ENCODE peak calls at places on chromosome 11, in six cellular contexts. A is HCT116, H is H1, D is GM12878, Q is IMR-90, O is K562. W is an unnamed sample.

GRCh38 chr11:122659676-122660571 is 4.4 kb downstream of the UBASH3B start:
- DNase-seq in A (no peak), O (no peak), H (no peak), Q (no peak), D (no peak), W (no peak)

GRCh38 chr11:18720086-18720810 is 5.7 kb downstream of the IGSF22 start:
- DNase-seq in O (no peak), A (no peak), H (no peak), D (no peak), Q (peak; percentile 25), W (no peak)

GRCh38 chr11:96310236-96310635 is 32.8 kb downstream of the MAML2 start:
- DNase-seq in O (no peak), D (no peak), A (no peak), H (no peak), Q (no peak), W (no peak)

GRCh38 chr11:122305426-122305825 is 189.4 kb upstream of the BLID start:
- DNase-seq in Q (no peak), A (no peak), H (no peak), O (no peak), D (no peak), W (no peak)

GRCh38 chr11:30992513-30992849 is 377.1 kb downstream of the DCDC1 start:
- DNase-seq in Q (no peak), H (no peak), O (peak; percentile 1), A (no peak), D (no peak), W (peak; percentile 35)

GRCh38 chr11:119370486-119371046 is 10.9 kb downstream of the USP2 start:
- DNase-seq in O (peak; percentile 54), D (no peak), H (no peak), Q (no peak), A (no peak), W (no peak)

GRCh38 chr11:22340803-22341581 is 2.8 kb downstream of the SLC17A6 start:
- DNase-seq in H (no peak), O (no peak), D (no peak), A (no peak), Q (no peak), W (no peak)

GRCh38 chr11:111761056-111761455 is 5.1 kb downstream of the PPP2R1B start:
- DNase-seq in O (no peak), Q (no peak), A (no peak), H (no peak), D (no peak), W (no peak)

GRCh38 chr11:118749429-118749828 is 41.5 kb downstream of the DDX6 start:
- DNase-seq in H (no peak), Q (no peak), A (no peak), D (no peak), O (no peak), W (no peak)

GRCh38 chr11:20561915-20562314 is 37.5 kb upstream of the SLC6A5 start:
- DNase-seq in H (no peak), A (no peak), D (no peak), O (no peak), Q (no peak), W (no peak)

GRCh38 chr11:31779268-31779879 is 31.7 kb downstream of the PAX6 start:
- DNase-seq in O (no peak), H (no peak), Q (peak; percentile 83), D (no peak), A (no peak), W (no peak)

GRCh38 chr11:75625970-75626691 is 42.7 kb downstream of the MAP6 start:
- DNase-seq in H (no peak), Q (peak; percentile 95), A (no peak), O (no peak), D (no peak), W (peak; percentile 43)

GRCh38 chr11:8807544-8808225 is 103.3 kb upstream of the AKIP1 start:
- DNase-seq in O (no peak), Q (peak; percentile 93), D (no peak), H (no peak), A (no peak), W (no peak)

GRCh38 chr11:87851234-87851633 is 324.0 kb downstream of the RAB38 start:
- DNase-seq in O (no peak), Q (peak; percentile 61), H (no peak), D (no peak), A (no peak), W (peak; percentile 3)

GRCh38 chr11:20162824-20163777 is 2.8 kb upstream of the DBX1 start:
- DNase-seq in O (peak; percentile 13), Q (peak; percentile 18), H (no peak), A (no peak), D (no peak), W (no peak)

GRCh38 chr11:120738516-120739046 is 227.0 kb downstream of the GRIK4 start:
- DNase-seq in Q (no peak), O (no peak), A (no peak), H (no peak), D (no peak), W (no peak)

GRCh38 chr11:290621-291231 is 1.8 kb downstream of the PGGHG start:
- DNase-seq in A (no peak), H (no peak), O (no peak), D (no peak), Q (no peak), W (no peak)

GRCh38 chr11:64000740-64001514 is 14.7 kb downstream of the OTUB1 start:
- DNase-seq in D (no peak), H (no peak), Q (no peak), A (no peak), O (no peak), W (no peak)

GRCh38 chr11:119727523-119728081 is 1.4 kb downstream of the NECTIN1 start:
- DNase-seq in O (no peak), H (no peak), D (no peak), Q (no peak), A (no peak), W (peak; percentile 51)

GRCh38 chr11:125777309-125777708 is 1.3 kb downstream of the PATE2 start:
- DNase-seq in A (no peak), D (no peak), Q (peak; percentile 47), H (no peak), O (no peak), W (no peak)

GRCh38 chr11:26229270-26229669 is 102.7 kb upstream of the ANO3 start:
- DNase-seq in A (no peak), O (no peak), H (no peak), Q (peak; percentile 98), D (no peak), W (peak; percentile 62)

GRCh38 chr11:78223320-78223954 is 34.7 kb downstream of the USP35 start:
- DNase-seq in D (peak; percentile 62), O (no peak), Q (no peak), H (no peak), A (no peak), W (no peak)

GRCh38 chr11:128214263-128214662 is 373.1 kb downstream of the ETS1 start:
- DNase-seq in A (no peak), O (no peak), Q (no peak), D (no peak), H (no peak), W (no peak)

GRCh38 chr11:108160970-108161566 is 39.7 kb downstream of the ACAT1 start:
- DNase-seq in Q (no peak), O (no peak), A (no peak), H (no peak), D (peak; percentile 36), W (no peak)
- TF ChIP-seq CEBPB in Q (no peak), O (no peak), A (no peak), H (no peak), D (no peak), W (no peak)

GRCh38 chr11:45852018-45852711 is 4.9 kb downstream of the CRY2 start:
- DNase-seq in O (no peak), D (no peak), A (no peak), H (no peak), Q (no peak), W (no peak)
- TF ChIP-seq CEBPB in O (no peak), D (no peak), A (no peak), H (no peak), Q (no peak), W (no peak)

GRCh38 chr11:110713469-110713776 is 1.2 kb upstream of the ARHGAP20 start:
- DNase-seq in A (no peak), O (no peak), H (no peak), Q (no peak), D (no peak), W (no peak)

GRCh38 chr11:110712643-110713468 is 619 bp upstream of the ARHGAP20 start:
- DNase-seq in A (no peak), Q (peak; percentile 52), D (no peak), H (no peak), O (no peak), W (no peak)

GRCh38 chr11:110711448-110711775 is 825 bp downstream of the ARHGAP20 start:
- DNase-seq in D (no peak), H (no peak), Q (no peak), A (no peak), O (no peak), W (no peak)

GRCh38 chr11:110710520-110711381 is 1.5 kb downstream of the ARHGAP20 start:
- DNase-seq in A (no peak), D (no peak), H (no peak), Q (peak; percentile 51), O (no peak), W (no peak)

GRCh38 chr11:110711776-110712642 is at the start of gene ARHGAP20:
- DNase-seq in O (peak; percentile 33), H (no peak), D (no peak), A (no peak), Q (peak; percentile 71), W (peak; percentile 14)
- TF ChIP-seq CEBPB in O (no peak), H (no peak), D (no peak), A (no peak), Q (no peak), W (no peak)

GRCh38 chr11:65355013-65355775 is 643 bp downstream of the TIGD3 start:
- DNase-seq in D (no peak), H (no peak), O (peak; percentile 76), Q (no peak), A (no peak), W (peak; percentile 37)
- TF ChIP-seq CEBPB in D (no peak), H (no peak), O (no peak), Q (no peak), A (no peak), W (no peak)

GRCh38 chr11:27362032-27362431 is 983 bp downstream of the CCDC34 start:
- DNase-seq in H (no peak), O (no peak), A (no peak), D (no peak), Q (no peak), W (no peak)

GRCh38 chr11:27363576-27364115 is 631 bp upstream of the CCDC34 start:
- DNase-seq in H (no peak), O (no peak), D (no peak), A (no peak), Q (no peak), W (no peak)

GRCh38 chr11:27358306-27358705 is 4.7 kb downstream of the CCDC34 start:
- DNase-seq in A (no peak), D (no peak), Q (no peak), H (no peak), O (no peak), W (no peak)

GRCh38 chr11:27367881-27368280 is 4.9 kb upstream of the CCDC34 start:
- DNase-seq in D (no peak), Q (no peak), H (no peak), O (no peak), A (no peak), W (no peak)

GRCh38 chr11:27362749-27363575 is at the start of gene CCDC34:
- DNase-seq in H (peak; percentile 87), O (peak; percentile 96), Q (peak; percentile 90), A (peak; percentile 73), D (peak; percentile 48), W (peak; percentile 87)
- TF ChIP-seq CEBPB in H (no peak), O (no peak), Q (no peak), A (no peak), D (no peak), W (no peak)

GRCh38 chr11:71580057-71581003 is 2.3 kb downstream of the KRTAP5-11 start:
- DNase-seq in H (peak; percentile 31), D (no peak), A (peak; percentile 48), O (peak; percentile 70), Q (peak; percentile 72), W (peak; percentile 69)
- TF ChIP-seq CEBPB in H (no peak), D (no peak), A (no peak), O (no peak), Q (no peak), W (no peak)

W was measured in A549.